ENCODE peak calls at places on chromosomes 2 and 18, in seven cellular contexts. Z, Y, V, W, R, J and B are unnamed samples.

GRCh38 chr18:63161032-63161727 is 158.4 kb downstream of the BCL2 start:
- DNase-seq in Z (peak), Y (no peak), V (no peak), W (no peak), R (no peak), J (no peak), B (no peak)

GRCh38 chr18:61333271-61333745 is at the start of gene CDH20:
- DNase-seq in Z (no peak), Y (peak), V (no peak), W (no peak), R (peak), J (peak), B (peak)

GRCh38 chr2:130850788-130851623 is 14.3 kb downstream of the ARHGEF4 start:
- DNase-seq in Z (no peak), Y (peak), V (no peak), W (no peak), R (no peak), J (no peak), B (no peak)

GRCh38 chr2:211187602-211188001 is 631.2 kb downstream of the CPS1 start:
- DNase-seq in Z (no peak), Y (no peak), V (no peak), W (no peak), R (no peak), J (no peak), B (no peak)

GRCh38 chr2:18626958-18627650 is 37.7 kb upstream of the NT5C1B start:
- DNase-seq in Z (no peak), Y (no peak), V (no peak), W (no peak), R (no peak), J (no peak), B (no peak)

GRCh38 chr2:172672999-172673726 is 62.5 kb upstream of the RAPGEF4 start:
- DNase-seq in Z (no peak), Y (no peak), V (no peak), W (peak), R (no peak), J (no peak), B (no peak)

GRCh38 chr18:13374468-13375301 is 156.1 kb downstream of the LDLRAD4 start:
- DNase-seq in Z (no peak), Y (peak), V (no peak), W (no peak), R (no peak), J (peak), B (no peak)

GRCh38 chr2:216949685-216950397 is 90.0 kb upstream of the TNP1 start:
- DNase-seq in Z (no peak), Y (no peak), V (no peak), W (no peak), R (no peak), J (no peak), B (no peak)

GRCh38 chr18:58884694-58885093 is 20.0 kb downstream of the ZNF532 start:
- DNase-seq in Z (no peak), Y (no peak), V (no peak), W (no peak), R (no peak), J (no peak), B (no peak)

GRCh38 chr2:233819884-233820765 is 34.2 kb downstream of the HJURP start:
- DNase-seq in Z (no peak), Y (no peak), V (no peak), W (no peak), R (no peak), J (no peak), B (no peak)

GRCh38 chr2:31383471-31384153 is 30.9 kb downstream of the XDH start:
- DNase-seq in Z (no peak), Y (no peak), V (no peak), W (no peak), R (no peak), J (no peak), B (no peak)

GRCh38 chr2:275457-275856 is 10.7 kb downstream of the ACP1 start:
- DNase-seq in Z (no peak), Y (no peak), V (no peak), W (no peak), R (no peak), J (no peak), B (no peak)

GRCh38 chr2:192090878-192091277 is 103.9 kb downstream of the TMEFF2 start:
- DNase-seq in Z (no peak), Y (no peak), V (no peak), W (no peak), R (no peak), J (no peak), B (no peak)

GRCh38 chr18:78826631-78827030 is 153.0 kb upstream of the SALL3 start:
- DNase-seq in Z (no peak), Y (no peak), V (no peak), W (no peak), R (no peak), J (no peak), B (no peak)

GRCh38 chr2:238379096-238379810 is 47.5 kb upstream of the ASB1 start:
- DNase-seq in Z (peak), Y (no peak), V (peak), W (no peak), R (no peak), J (no peak), B (no peak)

GRCh38 chr2:37457401-37457901 is 113.0 kb downstream of the QPCT start:
- DNase-seq in Z (no peak), Y (no peak), V (no peak), W (no peak), R (no peak), J (no peak), B (no peak)